ENCODE peak calls at places on chromosomes 11 and 22, in five cellular contexts. P, T, L, A and K are unnamed samples.
A peak's percentile ranks its signal among the peaks of the same experiment; 100 is the strongest.

GRCh38 chr22:29524440-29525191 is 28.9 kb downstream of the THOC5 start:
- DNase-seq in P (no peak), A (peak; percentile 51), L (peak; percentile 29), T (peak; percentile 26), K (no peak)

GRCh38 chr11:27191061-27191460 is 150.4 kb downstream of the BBOX1 start:
- DNase-seq in P (no peak), T (no peak), A (no peak), L (no peak), K (no peak)

GRCh38 chr11:61969391-61969758 is 1.9 kb upstream of the FTH1 start:
- DNase-seq in A (no peak), L (no peak), P (no peak), T (no peak), K (no peak)

GRCh38 chr11:26286472-26287066 is 45.4 kb upstream of the ANO3 start:
- DNase-seq in A (no peak), P (no peak), T (peak; percentile 27), L (peak; percentile 47), K (no peak)

GRCh38 chr11:65918211-65919150 is at the start of gene C11orf68:
- DNase-seq in L (no peak), P (peak; percentile 43), A (no peak), T (peak; percentile 62), K (no peak)

GRCh38 chr22:48957311-48957986 is 870.2 kb downstream of the BRD1 start:
- DNase-seq in L (no peak), A (no peak), P (no peak), T (no peak), K (no peak)

GRCh38 chr11:36251716-36252307 is 37.4 kb downstream of the COMMD9 start:
- DNase-seq in A (no peak), P (no peak), T (no peak), L (no peak), K (no peak)

GRCh38 chr11:20057055-20057943 is 103.0 kb downstream of the DBX1 start:
- DNase-seq in P (no peak), L (peak; percentile 60), A (no peak), T (no peak), K (no peak)

GRCh38 chr11:80726236-80726635 is 1285.4 kb upstream of the TENM4 start:
- DNase-seq in A (no peak), L (no peak), T (no peak), P (no peak), K (no peak)

GRCh38 chr22:41917906-41918791 is 3.3 kb upstream of the SHISA8 start:
- DNase-seq in T (peak; percentile 51), A (no peak), L (no peak), P (no peak), K (no peak)

GRCh38 chr11:75597636-75598035 is 35.6 kb downstream of the SERPINH1 start:
- DNase-seq in A (peak; percentile 64), L (peak; percentile 78), T (peak; percentile 48), P (no peak), K (peak; percentile 36)

GRCh38 chr11:68120212-68121066 is 749 bp downstream of the CHKA start:
- DNase-seq in P (peak; percentile 47), A (peak; percentile 52), L (peak; percentile 91), T (no peak), K (no peak)

GRCh38 chr11:120589376-120589775 is 77.8 kb downstream of the GRIK4 start:
- DNase-seq in T (no peak), L (no peak), P (no peak), A (no peak), K (no peak)

GRCh38 chr11:115437902-115438575 is 66.2 kb downstream of the CADM1 start:
- DNase-seq in A (no peak), T (no peak), L (no peak), P (no peak), K (no peak)

GRCh38 chr22:19173047-19174035 is 5.2 kb downstream of the SLC25A1 start:
- DNase-seq in A (no peak), P (no peak), T (no peak), L (no peak), K (no peak)

GRCh38 chr11:47329431-47329993 is 23.0 kb downstream of the MYBPC3 start:
- DNase-seq in L (peak; percentile 15), P (no peak), A (no peak), T (no peak), K (no peak)

GRCh38 chr11:40619631-40620030 is 839.8 kb downstream of the LRRC4C start:
- DNase-seq in L (no peak), P (no peak), A (no peak), T (no peak), K (no peak)

GRCh38 chr11:112004389-112004788 is 20.8 kb upstream of the DLAT start:
- DNase-seq in L (peak; percentile 28), T (no peak), P (no peak), A (peak; percentile 53), K (peak; percentile 10)

DNA sequence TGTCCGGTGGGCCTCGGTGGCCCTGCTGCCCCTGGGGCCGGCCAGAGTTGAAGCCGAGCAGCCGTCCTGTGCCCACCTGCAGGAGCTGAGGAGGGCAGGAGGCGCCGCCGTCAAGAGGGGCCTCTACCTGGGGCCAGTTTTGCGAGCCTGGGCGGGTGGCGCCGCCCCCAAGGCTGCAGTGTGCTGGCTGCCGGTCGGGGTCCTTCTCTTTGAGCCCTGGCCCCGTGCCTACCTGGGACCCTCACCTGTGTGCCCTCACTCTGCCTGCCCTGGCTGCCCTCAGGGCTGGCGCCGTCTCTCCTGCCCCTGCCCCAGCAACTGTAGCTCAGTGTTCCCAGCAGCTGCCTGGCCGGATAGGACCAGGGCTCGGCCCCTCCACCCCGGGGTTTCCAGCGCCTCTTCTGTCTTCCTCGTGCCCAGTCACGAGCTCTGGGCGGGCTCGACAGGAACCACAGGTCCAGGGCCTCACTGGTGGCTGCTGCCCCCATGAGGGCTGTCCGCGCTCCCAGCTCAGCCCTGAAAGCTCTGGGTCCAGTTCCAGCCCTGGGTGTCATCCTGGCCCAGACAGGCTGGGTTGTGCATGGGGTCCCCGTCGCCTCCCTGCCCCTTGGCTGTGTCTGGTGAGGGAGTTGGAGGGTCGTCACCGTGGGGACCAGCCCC is 38.3 kb downstream of the MOB2 start:
- DNase-seq in P (no peak), L (no peak), T (no peak), A (peak; percentile 30), K (no peak)
- TF ChIP-seq REST in P (no peak), L (no peak), T (no peak), A (no peak), K (no peak)

GRCh38 chr11:96205460-96205809 is 137.6 kb downstream of the MAML2 start:
- DNase-seq in T (no peak), L (no peak), P (no peak), A (no peak), K (no peak)
- H3K27ac ChIP-seq in T (no peak overlapping the region), L (no peak overlapping the region), P (no peak overlapping the region), A (no peak overlapping the region), K (no peak overlapping the region)

GRCh38 chr11:117424781-117425180 is 97.1 kb downstream of the CEP164 start:
- DNase-seq in A (no peak), T (no peak), L (no peak), P (no peak), K (no peak)

GRCh38 chr11:117426941-117427340 is 99.3 kb downstream of the CEP164 start:
- DNase-seq in A (no peak), L (no peak), P (no peak), T (no peak), K (no peak)

GRCh38 chr11:117425679-117426296 is 98.1 kb downstream of the CEP164 start:
- DNase-seq in A (no peak), L (no peak), P (no peak), T (no peak), K (no peak)

GRCh38 chr11:117427356-117427874 is 99.8 kb downstream of the CEP164 start:
- DNase-seq in P (no peak), L (no peak), A (no peak), T (no peak), K (no peak)

DNA sequence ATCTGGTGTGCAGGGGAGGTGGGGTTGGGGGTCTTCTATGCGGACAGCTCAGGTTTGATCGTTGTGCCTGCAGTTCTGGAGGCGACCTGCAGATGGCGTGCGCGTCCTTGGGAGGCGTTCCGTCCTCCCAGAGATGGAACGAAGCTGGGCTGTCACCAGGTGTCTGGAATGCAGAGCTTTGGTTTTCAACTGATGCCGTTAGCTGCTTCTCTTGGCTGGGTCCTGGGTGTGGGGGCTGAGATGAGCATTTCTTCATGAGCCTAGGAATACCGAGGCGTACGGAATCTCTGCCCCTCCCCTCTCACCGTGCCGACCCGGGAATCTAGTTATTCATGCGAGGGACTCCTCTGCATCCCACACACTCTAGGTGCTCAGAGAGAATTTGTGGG is 98.6 kb downstream of the CEP164 start:
- DNase-seq in T (peak; percentile 37), P (no peak), A (peak; percentile 81), L (peak; percentile 91), K (peak; percentile 21)
- TF ChIP-seq REST in T (no peak), P (no peak), A (no peak), L (no peak), K (no peak)

GRCh38 chr11:122707111-122707510 is 51.6 kb downstream of the UBASH3B start:
- DNase-seq in P (no peak), T (no peak), A (no peak), L (no peak), K (no peak)
- H3K27ac ChIP-seq in P (no peak overlapping the region), T (peak overlapping the region; percentile 76), A (no peak overlapping the region), L (peak overlapping the region; percentile 82), K (no peak overlapping the region)

DNA sequence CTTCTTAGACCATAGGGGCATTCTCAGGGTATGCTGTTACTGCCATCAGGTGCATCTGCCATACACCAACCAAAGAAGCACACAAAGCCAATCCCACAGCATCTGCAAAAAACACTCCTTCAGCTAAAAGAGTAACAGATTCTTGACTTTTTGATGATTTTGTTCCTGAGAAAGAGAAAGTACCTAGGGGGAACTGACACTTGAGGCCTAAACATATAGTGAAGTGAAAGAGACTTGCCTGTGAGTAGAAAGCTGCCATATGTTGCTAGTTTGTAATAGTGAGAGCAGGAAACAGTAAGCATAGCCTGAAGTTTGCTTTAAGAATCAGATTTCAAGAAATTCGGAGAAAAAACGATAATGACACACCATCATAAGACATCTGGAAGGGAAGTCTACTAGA is 97.9 kb upstream of the CTSC start:
- DNase-seq in A (no peak), L (no peak), P (no peak), T (no peak), K (no peak)
- TF ChIP-seq REST in A (no peak), L (no peak), P (no peak), T (no peak), K (no peak)

DNA sequence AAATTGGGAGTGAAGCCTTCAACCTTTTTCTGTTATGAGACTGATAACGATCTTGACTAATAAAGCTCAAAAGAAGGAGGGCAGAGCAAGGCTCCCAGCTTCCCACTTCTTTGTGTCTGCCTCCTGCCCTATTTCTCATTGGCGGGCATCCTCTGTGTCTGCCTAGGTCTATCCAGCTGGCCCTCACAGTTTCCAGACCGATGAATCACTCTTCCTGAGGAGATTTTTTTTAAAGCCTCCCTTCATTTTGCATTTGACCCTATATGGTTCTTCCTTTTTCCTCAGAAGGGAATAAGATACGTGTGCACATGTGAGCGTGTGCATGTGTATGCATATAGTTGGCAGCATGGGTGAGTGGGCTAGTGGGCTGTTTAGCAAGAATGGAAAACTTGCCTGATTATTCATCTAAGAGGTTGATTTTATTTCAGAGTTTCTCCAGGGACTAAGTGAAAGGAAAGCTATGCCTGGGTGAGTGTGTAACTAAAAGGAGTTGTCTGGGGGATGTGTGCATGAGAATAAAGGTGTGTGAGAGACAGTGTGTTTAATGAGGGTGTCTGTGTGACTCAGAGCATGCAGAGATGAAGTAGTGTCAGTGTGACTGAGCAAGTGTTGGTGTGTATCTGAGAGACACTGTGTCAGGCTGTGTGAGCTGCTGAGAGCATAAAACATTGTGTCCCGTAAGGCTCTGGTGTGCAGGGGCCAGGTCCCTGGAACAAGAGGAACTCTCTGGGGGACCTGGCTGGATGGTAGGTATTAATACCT is 12.2 kb downstream of the PHLDB1 start:
- DNase-seq in T (peak; percentile 53), L (no peak), A (no peak), P (peak; percentile 66), K (no peak)
- H3K27ac ChIP-seq in T (peak overlapping the region; percentile 92), L (peak overlapping the region; percentile 100), A (no peak overlapping the region), P (no peak overlapping the region), K (no peak overlapping the region)